ENCODE peak calls at places on chromosomes 1 and 21, in nine cellular contexts. H, X, W, Z, A, N, K, I and E are unnamed samples. For H3K27me3, the result is how much of the 10 kb centered on the place peaks cover.

GRCh38 chr1:226121587-226122400 is 59.3 kb downstream of the H3-3A start:
- DNase-seq in A (no peak), I (peak), H (peak), N (peak), X (peak), K (peak), Z (peak), W (no peak), E (peak)

GRCh38 chr1:218480137-218480536 is 135.0 kb downstream of the TGFB2 start:
- DNase-seq in H (no peak), I (no peak), K (peak), X (no peak), W (no peak), A (peak), Z (no peak), N (no peak), E (no peak)

GRCh38 chr1:1440262-1440772 is 4.8 kb downstream of the VWA1 start:
- DNase-seq in I (no peak), X (no peak), H (no peak), K (no peak), A (no peak), W (no peak), Z (no peak), N (no peak), E (no peak)

GRCh38 chr21:29289317-29289716 is 9.4 kb upstream of the BACH1 start:
- DNase-seq in H (no peak), W (no peak), N (no peak), Z (no peak), A (no peak), X (no peak), K (no peak), I (no peak), E (no peak)

GRCh38 chr1:9145021-9145668 is 16.2 kb upstream of the GPR157 start:
- DNase-seq in W (no peak), K (no peak), H (no peak), Z (peak), I (no peak), A (no peak), N (peak), X (no peak), E (no peak)

GRCh38 chr1:101079341-101079740 is 53.8 kb upstream of the DPH5 start:
- DNase-seq in I (no peak), W (no peak), A (no peak), X (no peak), K (no peak), N (no peak), Z (no peak), H (no peak), E (no peak)

GRCh38 chr1:24970399-24970753 is 40.3 kb upstream of the RUNX3 start:
- DNase-seq in I (no peak), W (no peak), K (no peak), H (no peak), A (no peak), X (no peak), N (no peak), Z (no peak), E (no peak)

GRCh38 chr21:33801424-33802405 is 113.9 kb downstream of the ATP5PO start:
- DNase-seq in Z (no peak), N (no peak), K (no peak), H (peak), W (no peak), A (peak), X (no peak), I (no peak), E (no peak)

GRCh38 chr1:43366601-43367025 is 1.2 kb downstream of the ELOVL1 start:
- DNase-seq in W (no peak), K (no peak), Z (no peak), I (no peak), N (no peak), A (no peak), H (no peak), X (peak), E (no peak)

GRCh38 chr1:230105245-230105753 is 38.3 kb downstream of the GALNT2 start:
- DNase-seq in Z (no peak), N (no peak), W (no peak), A (no peak), K (no peak), H (no peak), X (no peak), I (no peak), E (no peak)

GRCh38 chr1:27116697-27117096 is 38.2 kb downstream of the SLC9A1 start:
- DNase-seq in X (no peak), N (no peak), W (no peak), I (no peak), A (no peak), Z (no peak), K (no peak), H (no peak), E (no peak)

GRCh38 chr1:215606564-215607168 is 39.6 kb downstream of the KCTD3 start:
- DNase-seq in X (no peak), I (no peak), N (no peak), K (no peak), A (no peak), H (peak), Z (no peak), W (no peak), E (no peak)

GRCh38 chr1:92838519-92838918 is 6.7 kb downstream of the RPL5 start:
- DNase-seq in W (no peak), A (no peak), Z (no peak), K (no peak), I (no peak), N (no peak), H (no peak), X (no peak), E (no peak)

GRCh38 chr1:175478203-175478602 is 265.2 kb downstream of the TNR start:
- DNase-seq in H (no peak), A (no peak), X (no peak), W (no peak), I (no peak), K (no peak), N (peak), Z (no peak), E (no peak)

GRCh38 chr1:54244655-54245054 is 44.7 kb downstream of the MRPL37 start:
- DNase-seq in A (no peak), N (no peak), X (no peak), I (no peak), W (no peak), H (no peak), Z (no peak), K (no peak), E (no peak)

GRCh38 chr1:181396171-181396670 is 87.1 kb upstream of the CACNA1E start:
- DNase-seq in N (no peak), A (no peak), K (no peak), I (no peak), Z (no peak), W (no peak), X (no peak), H (no peak), E (peak)

GRCh38 chr21:16047857-16048256 is 318.1 kb downstream of the USP25 start:
- DNase-seq in N (no peak), Z (no peak), I (no peak), A (peak), K (no peak), X (no peak), W (no peak), H (no peak), E (no peak)

GRCh38 chr1:93056214-93056613 is 22.9 kb upstream of the MTF2 start:
- DNase-seq in K (no peak), I (no peak), W (no peak), X (no peak), N (no peak), A (peak), H (peak), Z (no peak), E (no peak)

GRCh38 chr1:169250022-169250421 is 117.6 kb downstream of the NME7 start:
- DNase-seq in I (no peak), A (no peak), N (no peak), H (no peak), K (no peak), X (no peak), Z (no peak), W (no peak), E (no peak)

GRCh38 chr1:97412155-97412554 is 508.7 kb downstream of the DPYD start:
- DNase-seq in H (no peak), I (no peak), N (no peak), K (no peak), W (no peak), A (no peak), Z (no peak), X (no peak), E (no peak)

GRCh38 chr1:208208132-208208487 is 36.1 kb downstream of the PLXNA2 start:
- DNase-seq in K (no peak), A (no peak), I (no peak), X (no peak), Z (no peak), N (no peak), H (no peak), W (no peak), E (no peak)

GRCh38 chr1:15343729-15344128 is 66.0 kb upstream of the EFHD2 start:
- DNase-seq in X (no peak), Z (no peak), H (no peak), I (peak), N (peak), W (peak), A (no peak), K (peak), E (no peak)

GRCh38 chr1:233295775-233296322 is 324 bp upstream of the PCNX2 start:
- DNase-seq in I (peak), H (no peak), Z (no peak), K (no peak), W (no peak), N (no peak), A (peak), X (no peak), E (no peak)

GRCh38 chr1:60126733-60127132 is 53.2 kb upstream of the C1orf87 start:
- DNase-seq in N (no peak), K (no peak), W (no peak), Z (no peak), I (no peak), X (no peak), A (no peak), H (no peak), E (no peak)

GRCh38 chr1:217333939-217334338 is 297.0 kb downstream of the GPATCH2 start:
- DNase-seq in H (peak), X (no peak), A (no peak), I (no peak), Z (no peak), N (no peak), W (no peak), K (peak), E (no peak)

GRCh38 chr1:96721053-96721381 is 567 bp upstream of the PTBP2 start:
- DNase-seq in I (no peak), W (no peak), N (no peak), A (no peak), H (no peak), X (no peak), Z (no peak), K (no peak), E (no peak)

GRCh38 chr21:23522750-23523149 is 2084.5 kb downstream of the MRPL39 start:
- DNase-seq in N (no peak), K (no peak), X (no peak), Z (no peak), H (no peak), I (no peak), W (no peak), A (no peak), E (no peak)

GRCh38 chr1:94988356-94988755 is 61.4 kb upstream of the CNN3 start:
- DNase-seq in K (no peak), Z (no peak), N (no peak), A (no peak), I (no peak), X (no peak), H (no peak), W (no peak), E (no peak)

GRCh38 chr1:156707486-156708244 is 2.3 kb upstream of the CRABP2 start:
- DNase-seq in A (no peak), K (no peak), W (no peak), Z (no peak), X (no peak), I (peak), H (no peak), N (no peak), E (no peak)
- H3K27ac ChIP-seq in A (peak), K (peak), W (no peak), Z (peak), X (no peak), I (peak), H (no peak), N (no peak), E (no peak)

DNA sequence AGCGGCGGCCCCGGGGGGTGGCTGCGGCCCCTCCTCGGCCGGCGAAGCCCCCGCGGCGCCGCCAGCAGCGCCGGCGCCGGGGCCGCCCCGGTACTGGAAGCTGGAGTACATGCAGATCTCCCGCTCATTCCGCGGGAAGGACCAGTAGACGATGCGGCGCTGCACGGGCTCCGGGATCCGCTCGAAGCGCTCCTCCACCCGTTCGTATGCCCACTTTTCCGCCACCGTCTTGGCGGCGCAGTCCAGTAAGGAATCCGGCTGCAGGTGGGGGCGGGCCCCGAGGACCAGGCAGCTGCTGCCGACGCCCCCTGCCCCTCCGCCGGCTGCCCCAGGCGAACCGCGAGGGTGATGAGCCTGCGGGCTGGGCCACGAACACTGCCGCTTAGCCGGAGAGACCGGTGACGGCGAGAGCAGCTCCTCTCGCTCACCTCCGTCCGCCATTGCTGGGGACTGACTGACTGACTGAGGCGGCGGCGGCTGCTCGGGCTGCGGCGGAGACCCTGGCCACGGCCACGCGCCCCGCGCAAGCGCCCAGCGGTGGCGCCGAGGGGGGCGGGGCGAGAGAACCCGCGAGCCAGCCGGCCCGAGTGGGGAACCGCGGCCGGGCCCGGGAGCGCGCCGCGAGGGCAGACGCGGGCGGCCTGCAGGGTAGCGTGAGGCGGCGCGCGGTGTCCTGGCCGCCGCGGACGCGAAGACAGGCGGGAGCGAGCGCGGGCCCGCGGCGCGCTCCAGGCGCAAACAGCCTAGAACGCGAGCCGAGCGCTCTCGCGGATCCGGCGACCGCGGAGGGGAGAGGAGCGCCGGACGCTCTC is at the start of gene ZSWIM5:
- DNase-seq in H (peak), W (no peak), N (peak), X (peak), A (peak), I (peak), K (peak), Z (peak), E (peak)
- H3K27me3 ChIP-seq in H (under half), W (under half), N (under half), X (under half), A (under half), I (under half), K (under half), Z (half or more), E (under half)

DNA sequence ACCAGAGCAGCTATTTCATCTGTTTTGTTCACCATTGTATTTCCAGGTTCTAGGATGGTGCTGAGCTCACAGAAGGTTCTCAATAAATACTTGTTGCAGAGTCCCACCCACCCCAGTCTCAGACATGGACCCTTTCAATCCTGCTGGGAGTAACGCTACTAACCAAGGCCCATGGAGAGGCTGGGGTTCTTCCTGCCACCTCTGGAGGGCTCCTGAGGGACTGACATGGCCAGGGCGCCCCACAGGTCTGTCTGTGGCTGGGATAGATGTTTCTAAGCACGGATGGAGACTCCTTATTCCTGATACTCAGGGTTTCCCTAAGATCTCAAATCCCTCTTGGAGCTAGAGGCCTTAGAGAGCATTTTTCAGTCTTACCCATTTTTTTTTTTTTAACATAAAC is 87.4 kb downstream of the EPHB2 start:
- DNase-seq in N (no peak), W (no peak), K (no peak), A (no peak), Z (no peak), H (no peak), X (no peak), I (no peak), E (no peak)
- TF ChIP-seq CTCF in N (no peak), W (no peak), K (no peak), A (no peak), Z (no peak), H (no peak), X (no peak), I (no peak), E (no peak)

DNA sequence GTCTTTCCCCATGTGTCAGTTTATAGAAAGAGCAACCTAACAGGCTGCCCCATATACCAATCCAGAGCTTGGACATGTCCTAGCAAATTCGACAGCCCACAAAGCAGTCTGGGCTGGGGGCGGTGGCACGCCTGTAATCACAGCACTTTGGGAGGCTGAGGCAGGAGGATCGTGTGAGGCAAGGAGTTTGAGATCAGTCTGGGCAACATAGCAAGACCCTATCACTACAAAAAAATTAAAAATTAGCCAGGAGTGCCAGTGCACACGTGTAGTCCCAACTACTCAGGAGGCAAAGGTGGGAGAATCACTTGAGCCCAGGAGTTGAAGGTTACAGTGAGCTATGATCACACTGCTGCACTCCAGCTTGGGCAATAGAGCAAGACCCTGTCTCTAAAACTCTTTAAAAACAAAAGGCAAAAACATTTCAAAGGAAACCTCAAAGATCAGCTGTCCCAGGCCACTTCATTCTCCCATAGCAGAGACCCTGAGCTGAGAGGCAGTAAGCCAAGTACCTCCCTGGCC is 54.4 kb downstream of the SETD4 start:
- DNase-seq in W (no peak), X (no peak), A (no peak), K (no peak), I (no peak), H (no peak), Z (no peak), N (no peak), E (no peak)
- H3K27ac ChIP-seq in W (no peak), X (no peak), A (no peak), K (no peak), I (no peak), H (no peak), Z (no peak), N (no peak), E (no peak)

DNA sequence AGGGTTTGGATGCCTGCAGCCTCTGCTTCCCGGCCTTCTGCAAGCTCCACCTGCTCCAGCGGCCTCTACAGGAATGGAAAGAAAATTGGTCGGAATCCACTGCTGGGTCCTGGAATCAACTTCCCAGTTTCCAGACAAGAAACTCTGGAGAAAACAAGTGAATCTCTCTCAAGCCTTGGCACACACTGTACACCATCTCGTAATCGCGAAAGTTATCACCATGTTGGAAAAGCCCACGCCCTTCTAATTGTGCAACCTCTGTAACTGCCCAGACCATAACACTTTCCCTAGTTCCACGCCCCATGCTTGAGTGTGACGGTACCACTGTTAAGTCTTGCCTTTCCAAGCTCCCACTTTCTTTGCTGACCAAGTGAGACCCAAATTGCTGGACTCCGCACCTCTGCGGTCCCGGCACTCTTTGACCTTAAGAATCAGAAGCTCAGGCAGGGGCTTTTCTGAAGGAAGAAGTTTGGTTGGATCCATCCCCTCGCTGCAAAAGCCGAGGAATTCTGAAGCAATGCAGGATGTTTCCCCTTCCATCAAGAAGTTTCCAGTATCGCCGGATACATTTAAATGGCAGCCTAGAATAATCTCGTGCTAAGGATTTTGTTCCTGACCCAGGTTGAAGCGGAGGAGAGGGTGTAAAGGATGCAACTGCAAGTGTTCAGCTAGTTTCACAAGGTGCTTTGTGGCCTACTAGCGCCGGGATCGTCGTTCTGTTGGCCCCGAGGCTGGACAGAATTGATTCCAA is 6.2 kb downstream of the NR5A2 start:
- DNase-seq in X (no peak), A (no peak), H (no peak), Z (no peak), N (no peak), I (no peak), W (no peak), K (no peak), E (no peak)
- H3K27me3 ChIP-seq in X (under half), A (half or more), H (half or more), Z (half or more), N (half or more), I (under half), W (under half), K (half or more), E (half or more)

DNA sequence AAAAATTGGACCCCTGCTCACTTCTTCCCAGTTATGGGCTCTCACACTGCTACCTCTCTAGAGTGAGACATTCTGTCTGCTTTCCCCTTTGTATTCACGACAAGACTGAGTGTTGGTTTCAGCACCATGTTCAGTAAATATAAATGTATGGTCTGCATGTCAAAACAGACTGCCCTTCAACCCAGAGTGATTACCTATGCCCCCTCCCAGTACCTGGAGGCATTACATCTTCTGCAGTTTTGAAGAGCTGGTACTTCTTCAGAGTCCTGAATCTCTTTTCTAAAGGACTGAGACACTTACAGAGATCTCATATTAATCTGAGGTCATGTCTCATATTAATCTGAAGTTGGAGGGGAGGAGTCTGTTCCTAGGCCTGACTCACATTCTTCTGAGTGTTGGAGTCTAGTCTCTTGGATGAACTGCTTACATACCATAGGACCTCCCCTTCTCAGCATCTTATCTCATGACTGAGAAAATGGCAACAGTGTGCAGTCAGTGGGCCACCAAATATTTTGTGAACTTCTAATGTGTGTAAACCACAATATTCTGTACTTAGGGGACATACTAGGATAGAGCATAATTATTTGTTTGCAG is 80.3 kb downstream of the RGL1 start:
- DNase-seq in Z (no peak), X (no peak), A (no peak), H (peak), K (no peak), I (no peak), N (no peak), W (no peak), E (no peak)
- TF ChIP-seq CTCF in Z (no peak), X (no peak), A (no peak), H (peak), K (no peak), I (no peak), N (no peak), W (no peak), E (no peak)

DNA sequence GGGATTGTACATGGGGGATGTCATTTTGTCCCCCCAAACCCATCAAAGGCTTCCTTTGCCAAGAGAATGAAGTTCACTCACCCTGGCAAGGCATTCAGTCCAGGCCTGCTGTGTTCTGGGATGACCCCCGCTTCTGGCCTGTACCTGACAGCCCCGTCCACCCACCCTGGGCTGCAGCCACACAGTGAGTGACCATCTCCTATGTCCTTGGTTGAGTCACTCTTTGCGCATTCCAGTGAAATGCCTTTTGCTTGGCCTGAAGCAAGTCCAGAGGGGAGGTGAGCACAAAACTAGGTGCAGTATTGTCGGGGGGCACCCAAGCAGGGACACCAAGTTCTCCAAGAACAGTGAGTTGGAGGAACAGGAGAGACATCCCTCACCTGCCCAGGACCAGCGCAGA is 10.2 kb downstream of the TMPRSS3 start:
- DNase-seq in I (no peak), W (no peak), H (no peak), X (no peak), K (no peak), A (no peak), Z (no peak), N (no peak), E (no peak)
- H3K27ac ChIP-seq in I (no peak), W (no peak), H (no peak), X (no peak), K (no peak), A (no peak), Z (no peak), N (no peak), E (no peak)